ENCODE peak calls at places on chromosomes 16 and 17, in seven cellular contexts. G is transverse colon, X is heart right ventricle, Y is PC-3, O is dermis microvascular lymphatic vessel endothelial cell, R is myocyte, P is neural progenitor cell. A is an unnamed sample.

GRCh38 chr17:82751171-82751570 is 694 bp upstream of the TBCD start:
- DNase-seq in G (peak; percentile 22), X (no peak), Y (no peak), O (no peak), R (no peak), P (no peak), A (no peak)

GRCh38 chr17:7834554-7834890 is 505 bp downstream of the KDM6B start:
- DNase-seq in G (peak; percentile 84), X (peak; percentile 71), Y (no peak), O (no peak), R (peak; percentile 45), P (no peak), A (peak; percentile 73)

GRCh38 chr17:63702223-63702577 is 2.3 kb upstream of the LIMD2 start:
- DNase-seq in G (peak; percentile 56), X (no peak), Y (no peak), O (no peak), R (no peak), P (no peak), A (no peak)

GRCh38 chr17:61689610-61690180 is 98.7 kb upstream of the NACA2 start:
- DNase-seq in G (no peak), X (no peak), Y (peak; percentile 43), O (no peak), R (peak; percentile 3), P (no peak), A (no peak)

GRCh38 chr16:74862743-74863244 is 88.2 kb upstream of the FA2H start:
- DNase-seq in G (no peak), X (no peak), Y (peak; percentile 68), O (peak; percentile 26), R (peak; percentile 47), P (peak; percentile 64), A (no peak)

GRCh38 chr17:16439303-16439791 is 24.0 kb downstream of the TRPV2 start:
- DNase-seq in G (no peak), X (no peak), Y (no peak), O (no peak), R (peak; percentile 18), P (no peak), A (no peak)

GRCh38 chr17:67836205-67836987 is 11.1 kb downstream of the BPTF start:
- DNase-seq in G (no peak), X (no peak), Y (peak; percentile 19), O (no peak), R (peak; percentile 8), P (no peak), A (no peak)

GRCh38 chr17:80830020-80830780 is 161.4 kb upstream of the CHMP6 start:
- DNase-seq in G (no peak), X (no peak), Y (no peak), O (no peak), R (no peak), P (no peak), A (no peak)

GRCh38 chr17:79325707-79326106 is 251.1 kb downstream of the ENGASE start:
- DNase-seq in G (no peak), X (no peak), Y (peak; percentile 29), O (no peak), R (peak; percentile 46), P (peak; percentile 82), A (peak; percentile 66)

GRCh38 chr17:15119928-15120327 is 145.2 kb downstream of the PMP22 start:
- DNase-seq in G (no peak), X (no peak), Y (no peak), O (no peak), R (no peak), P (peak; percentile 76), A (no peak)

GRCh38 chr16:4142268-4142667 is 26.0 kb upstream of the ADCY9 start:
- DNase-seq in G (no peak), X (no peak), Y (no peak), O (no peak), R (no peak), P (no peak), A (no peak)

GRCh38 chr17:80811181-80812105 is 180.2 kb upstream of the CHMP6 start:
- DNase-seq in G (peak; percentile 8), X (no peak), Y (no peak), O (no peak), R (peak; percentile 64), P (no peak), A (peak; percentile 22)

GRCh38 chr16:61791465-61791864 is 244.8 kb downstream of the CDH8 start:
- DNase-seq in G (no peak), X (no peak), Y (no peak), O (no peak), R (peak; percentile 40), P (no peak), A (no peak)

GRCh38 chr16:30024451-30024850 is 1.5 kb downstream of the C16orf92 start:
- DNase-seq in G (no peak), X (no peak), Y (no peak), O (no peak), R (no peak), P (no peak), A (no peak)

GRCh38 chr17:51527230-51527982 is 267.1 kb downstream of the UTP18 start:
- DNase-seq in G (no peak), X (no peak), Y (no peak), O (no peak), R (no peak), P (no peak), A (no peak)

GRCh38 chr16:89426736-89427525 is 63.4 kb downstream of the ANKRD11 start:
- DNase-seq in G (no peak), X (no peak), Y (no peak), O (no peak), R (peak; percentile 62), P (no peak), A (no peak)

GRCh38 chr17:7549401-7550055 is 670 bp downstream of the TNFSF12 start:
- DNase-seq in G (peak; percentile 62), X (no peak), Y (no peak), O (no peak), R (no peak), P (no peak), A (no peak)

GRCh38 chr17:34182036-34182803 is 72.9 kb upstream of the CCL2 start:
- DNase-seq in G (no peak), X (no peak), Y (no peak), O (no peak), R (no peak), P (no peak), A (peak; percentile 20)

GRCh38 chr16:500699-501098 is 26.8 kb upstream of the CAPN15 start:
- DNase-seq in G (no peak), X (peak; percentile 33), Y (no peak), O (no peak), R (no peak), P (no peak), A (no peak)

GRCh38 chr17:31072186-31072585 is 22.6 kb upstream of the NF1 start:
- DNase-seq in G (no peak), X (no peak), Y (no peak), O (no peak), R (no peak), P (peak; percentile 63), A (no peak)

GRCh38 chr17:17060001-17060929 is 18.0 kb downstream of the MPRIP start:
- DNase-seq in G (no peak), X (no peak), Y (no peak), O (no peak), R (no peak), P (no peak), A (peak; percentile 24)

GRCh38 chr17:1177099-1177996 is 2.4 kb downstream of the ABR start:
- DNase-seq in G (no peak), X (peak; percentile 63), Y (peak; percentile 19), O (no peak), R (no peak), P (no peak), A (no peak)

GRCh38 chr16:6988846-6989245 is 343.8 kb upstream of the RBFOX1 start:
- DNase-seq in G (no peak), X (no peak), Y (no peak), O (no peak), R (no peak), P (no peak), A (no peak)

GRCh38 chr16:54930034-54930938 is at the start of gene IRX5:
- DNase-seq in G (peak; percentile 65), X (peak; percentile 91), Y (peak; percentile 12), O (peak; percentile 70), R (peak; percentile 98), P (peak; percentile 96), A (peak; percentile 94)

GRCh38 chr17:44005527-44005864 is 1.1 kb downstream of the NAGS start:
- DNase-seq in G (no peak), X (no peak), Y (no peak), O (no peak), R (no peak), P (no peak), A (no peak)

GRCh38 chr17:48517478-48517877 is 13.3 kb downstream of the HOXB1 start:
- DNase-seq in G (no peak), X (no peak), Y (peak; percentile 26), O (no peak), R (no peak), P (no peak), A (no peak)

GRCh38 chr17:83083368-83084201 is 4.2 kb downstream of the METRNL start:
- DNase-seq in G (no peak), X (no peak), Y (peak; percentile 86), O (no peak), R (peak; percentile 64), P (no peak), A (peak; percentile 68)

GRCh38 chr17:2177235-2177811 is 122.4 kb downstream of the HIC1 start:
- DNase-seq in G (no peak), X (no peak), Y (no peak), O (no peak), R (no peak), P (no peak), A (no peak)

GRCh38 chr16:10619271-10619849 is 39.0 kb upstream of the EMP2 start:
- DNase-seq in G (peak; percentile 85), X (peak; percentile 53), Y (no peak), O (no peak), R (no peak), P (peak; percentile 50), A (peak; percentile 75)

A was measured in H9.